ENCODE peak calls at places on chromosome 6, in five cellular contexts. T, M, X, N and K are unnamed samples.

GRCh38 chr6:107114872-107115694 is at the start of gene BEND3:
- DNase-seq in X (no peak), N (peak; percentile 50), M (no peak), T (peak; percentile 54), K (peak; percentile 71)

GRCh38 chr6:42281570-42281969 is 63.9 kb upstream of the MRPS10 start:
- DNase-seq in T (no peak), X (no peak), N (no peak), M (no peak), K (no peak)

GRCh38 chr6:140784573-140784972 is 1348.2 kb upstream of the GJE1 start:
- DNase-seq in T (no peak), M (no peak), X (no peak), N (peak; percentile 88), K (no peak)

GRCh38 chr6:161941565-161941964 is 667.7 kb upstream of the AGPAT4 start:
- DNase-seq in M (no peak), T (no peak), X (no peak), N (no peak), K (no peak)

GRCh38 chr6:149139782-149140136 is 177.8 kb upstream of the TAB2 start:
- DNase-seq in T (no peak), N (no peak), X (no peak), M (no peak), K (no peak)

GRCh38 chr6:144321839-144322591 is 36.9 kb downstream of the UTRN start:
- DNase-seq in T (no peak), N (no peak), X (no peak), M (no peak), K (no peak)

GRCh38 chr6:34332255-34333198 is 59.9 kb downstream of the NUDT3 start:
- DNase-seq in T (peak; percentile 30), M (no peak), X (no peak), N (no peak), K (no peak)

GRCh38 chr6:30844118-30844535 is 40.2 kb upstream of the DDR1 start:
- DNase-seq in N (no peak), X (no peak), T (no peak), M (no peak), K (no peak)

GRCh38 chr6:47413752-47414516 is 63.7 kb upstream of the CD2AP start:
- DNase-seq in X (peak; percentile 37), M (no peak), N (peak; percentile 74), T (peak; percentile 73), K (peak; percentile 59)

GRCh38 chr6:161318456-161318855 is 44.6 kb upstream of the AGPAT4 start:
- DNase-seq in N (no peak), T (no peak), X (no peak), M (no peak), K (no peak)

GRCh38 chr6:161908872-161909271 is 635.0 kb upstream of the AGPAT4 start:
- DNase-seq in N (no peak), T (no peak), X (no peak), M (no peak), K (no peak)

GRCh38 chr6:106746660-106747059 is 117.3 kb downstream of the QRSL1 start:
- DNase-seq in N (peak; percentile 100), M (peak; percentile 80), X (no peak), T (no peak), K (no peak)

GRCh38 chr6:36539814-36540568 is 7.3 kb downstream of the STK38 start:
- DNase-seq in M (no peak), T (no peak), X (no peak), N (no peak), K (no peak)

GRCh38 chr6:12111271-12111670 is 99.2 kb downstream of the HIVEP1 start:
- DNase-seq in X (no peak), N (no peak), M (no peak), T (no peak), K (no peak)

GRCh38 chr6:12113190-12113578 is 101.1 kb downstream of the HIVEP1 start:
- DNase-seq in M (no peak), N (peak; percentile 86), T (no peak), X (no peak), K (peak; percentile 47)

GRCh38 chr6:12110523-12111154 is 98.5 kb downstream of the HIVEP1 start:
- DNase-seq in X (no peak), N (no peak), T (no peak), M (no peak), K (no peak)

GRCh38 chr6:12114055-12114503 is 102.0 kb downstream of the HIVEP1 start:
- DNase-seq in T (peak; percentile 62), X (no peak), M (no peak), N (no peak), K (peak; percentile 46)

DNA sequence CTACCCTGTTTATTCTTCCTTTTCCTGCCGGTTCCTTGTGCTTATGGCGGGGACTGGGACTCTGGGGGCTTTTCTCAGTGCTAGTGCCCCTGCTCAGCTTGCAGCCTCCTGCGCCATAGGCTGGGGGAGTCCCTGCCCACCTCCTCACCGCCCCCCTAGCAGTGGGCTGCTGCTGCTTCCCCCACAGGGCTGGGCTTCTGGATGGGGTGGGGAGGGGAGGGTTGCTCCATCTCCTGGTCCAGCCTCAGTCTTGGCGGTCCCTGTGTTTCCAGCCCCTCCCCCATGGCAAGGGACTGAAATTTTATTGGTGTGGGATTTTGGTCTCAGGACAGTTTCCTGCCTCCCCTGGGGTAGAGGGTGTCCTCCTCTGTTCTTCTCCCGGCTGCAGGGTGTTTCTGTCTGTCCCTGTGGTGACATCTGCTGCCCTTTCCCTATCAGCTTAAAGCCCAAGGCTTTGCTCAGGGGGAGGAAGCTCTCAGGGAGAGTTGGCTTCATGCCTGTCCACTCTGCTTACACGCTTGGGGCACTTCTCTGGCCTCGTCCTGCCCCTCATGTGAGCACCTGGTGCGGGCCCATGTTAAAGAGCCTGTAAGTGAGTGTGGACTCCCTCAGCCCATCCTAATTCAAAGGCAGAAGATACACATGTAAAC is 100.6 kb downstream of the HIVEP1 start:
- DNase-seq in N (no peak), X (no peak), T (no peak), M (no peak), K (peak; percentile 29)
- TF ChIP-seq CTCF in N (no peak), X (no peak), T (no peak), M (no peak), K (no peak)

DNA sequence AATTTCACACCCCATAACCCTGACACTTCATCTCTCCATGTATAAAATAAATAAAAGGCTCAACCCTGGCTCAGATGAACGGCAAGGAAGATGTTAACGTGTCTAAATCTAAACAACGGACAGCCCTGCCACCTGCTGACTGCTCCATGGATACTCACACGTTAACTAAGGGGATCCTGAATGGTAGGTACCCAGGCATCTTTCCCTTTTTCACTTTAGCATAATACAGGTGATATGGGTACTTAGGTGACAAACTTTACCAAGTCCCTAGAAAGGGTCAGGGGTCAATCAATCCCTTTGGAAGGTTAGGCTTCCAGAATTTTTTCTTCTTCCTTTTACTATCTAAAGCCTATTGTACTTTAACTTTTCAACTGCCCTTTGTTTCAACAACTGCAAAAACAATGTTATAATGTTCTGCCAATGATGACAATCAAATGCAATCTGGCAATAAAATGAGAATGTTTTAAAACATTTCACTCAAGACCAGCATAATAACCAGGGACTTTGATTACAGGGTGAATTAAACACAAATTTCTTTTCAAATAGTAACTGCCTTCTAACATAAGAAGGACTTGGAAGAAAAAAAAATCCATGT is 52.4 kb upstream of the IPCEF1 start:
- DNase-seq in T (no peak), M (peak; percentile 43), X (no peak), N (peak; percentile 61), K (no peak)
- TF ChIP-seq CTCF in T (no peak), M (peak; percentile 59), X (peak; percentile 32), N (peak; percentile 58), K (no peak)

GRCh38 chr6:115545410-115545986 is 515.2 kb downstream of the FRK start:
- DNase-seq in M (peak; percentile 1), N (no peak), T (no peak), X (no peak), K (no peak)
- TF ChIP-seq CTCF in M (peak; percentile 12), N (no peak), T (no peak), X (peak; percentile 26), K (no peak)

DNA sequence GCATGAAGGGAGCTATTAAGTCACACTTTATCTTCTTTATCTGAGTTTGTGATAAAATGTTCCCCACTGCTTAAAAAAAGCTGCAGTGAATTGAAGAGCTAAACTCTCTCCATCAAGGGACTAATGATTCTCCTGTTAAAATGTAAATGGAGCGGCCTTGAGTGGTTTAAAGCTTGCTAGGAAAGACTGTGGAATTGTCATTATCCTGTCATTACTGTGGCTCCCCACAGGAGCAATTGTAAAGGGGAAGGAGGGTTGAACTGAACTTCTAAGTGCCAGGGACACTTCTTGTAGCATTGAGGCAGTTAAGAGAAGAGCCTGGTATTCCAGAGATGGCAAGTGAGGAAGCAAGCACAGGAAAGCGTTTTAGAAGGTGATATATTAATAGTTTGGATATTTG is 17.4 kb upstream of the CNR1 start:
- DNase-seq in X (no peak), N (no peak), M (no peak), T (no peak), K (no peak)
- TF ChIP-seq CTCF in X (no peak), N (no peak), M (no peak), T (no peak), K (no peak)

DNA sequence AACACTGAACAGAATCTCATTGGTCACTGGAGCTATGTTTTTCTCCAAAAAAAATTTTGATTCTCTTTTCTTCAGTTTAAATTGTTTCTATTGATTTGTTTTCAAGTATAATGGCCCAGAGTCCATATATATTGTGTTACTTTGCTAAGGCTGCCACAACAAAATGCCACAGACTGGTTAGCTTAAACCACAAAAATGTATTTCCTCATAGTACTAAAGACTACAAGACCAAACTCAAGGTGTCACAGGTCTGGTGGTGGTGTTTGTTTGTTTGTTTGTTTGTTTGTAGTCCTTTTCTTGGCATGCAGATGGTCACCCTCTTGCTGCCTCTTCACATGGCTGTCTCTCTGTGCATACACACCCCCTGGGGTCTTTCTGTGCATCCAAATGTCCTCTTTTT is 34.0 kb downstream of the BMP5 start:
- DNase-seq in X (no peak), N (peak; percentile 18), M (no peak), T (no peak), K (no peak)
- TF ChIP-seq CTCF in X (no peak), N (no peak), M (no peak), T (no peak), K (no peak)

GRCh38 chr6:48447251-48447650 is 336.3 kb upstream of the PTCHD4 start:
- DNase-seq in N (peak; percentile 36), X (no peak), M (no peak), T (no peak), K (no peak)

DNA sequence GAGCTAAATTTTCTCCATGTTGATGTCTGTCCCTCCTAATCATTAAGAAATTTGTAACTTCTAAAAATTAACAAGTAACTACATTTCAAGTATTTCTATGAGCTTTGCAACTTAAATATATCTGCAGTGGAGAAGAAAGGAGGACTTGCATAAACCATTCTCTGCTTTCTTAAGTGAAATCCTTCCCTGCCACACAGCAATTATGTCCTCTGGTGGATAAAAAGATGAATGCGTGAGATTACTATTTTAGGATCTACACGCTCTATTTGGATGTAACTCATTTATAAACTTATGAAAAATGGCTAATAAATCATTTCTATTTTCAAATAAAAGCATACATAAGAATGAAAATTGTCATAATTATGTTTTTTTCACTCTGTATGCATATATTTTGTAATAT is 338.0 kb upstream of the PTCHD4 start:
- DNase-seq in T (no peak), M (no peak), N (peak; percentile 14), X (no peak), K (no peak)
- TF ChIP-seq CTCF in T (no peak), M (no peak), N (peak; percentile 24), X (no peak), K (no peak)